ENCODE peak calls at places on chromosomes 11 and 22, in six cellular contexts. O is activated naive CD4-positive, alpha-beta T cell treated with Interleukin-2 at 50 U/mL for 16 hours; Y is fibroblast of lung; N is anterior cingulate cortex; Z is NCI-H446 treated with DMSO at 0.1 percent for 48 hours; B is GM04504. R is an unnamed sample.

GRCh38 chr11:742156-742546 is 5.1 kb upstream of the TALDO1 start:
- DNase-seq in O (no peak), Y (no peak), N (no peak), Z (no peak), B (no peak), R (no peak)

GRCh38 chr11:3095712-3096361 is 38.6 kb upstream of the CARS1 start:
- DNase-seq in O (no peak), Y (peak), N (no peak), Z (no peak), B (peak), R (peak)

GRCh38 chr11:2583605-2583958 is 116.2 kb downstream of the KCNQ1OT1 start:
- DNase-seq in O (no peak), Y (no peak), N (no peak), Z (no peak), B (no peak), R (no peak)

GRCh38 chr11:18563090-18563730 is 25.3 kb downstream of the UEVLD start:
- DNase-seq in O (no peak), Y (no peak), N (no peak), Z (no peak), B (no peak), R (no peak)

GRCh38 chr11:62512961-62513360 is 33.6 kb downstream of the AHNAK start:
- DNase-seq in O (no peak), Y (no peak), N (no peak), Z (no peak), B (no peak), R (no peak)

GRCh38 chr22:45925811-45926351 is 51.1 kb downstream of the WNT7B start:
- DNase-seq in O (no peak), Y (peak), N (no peak), Z (no peak), B (no peak), R (peak)

GRCh38 chr22:19811211-19811621 is 43.5 kb downstream of the GNB1L start:
- DNase-seq in O (no peak), Y (no peak), N (no peak), Z (no peak), B (no peak), R (no peak)

GRCh38 chr11:41414771-41415440 is 44.5 kb downstream of the LRRC4C start:
- DNase-seq in O (no peak), Y (peak), N (no peak), Z (no peak), B (no peak), R (peak)

GRCh38 chr11:110772863-110773262 is 60.6 kb upstream of the ARHGAP20 start:
- DNase-seq in O (no peak), Y (no peak), N (no peak), Z (no peak), B (no peak), R (no peak)

GRCh38 chr22:45548991-45549736 is 46.5 kb downstream of the FBLN1 start:
- DNase-seq in O (no peak), Y (peak), N (no peak), Z (no peak), B (peak), R (peak)

GRCh38 chr22:48677168-48677520 is 1150.5 kb downstream of the BRD1 start:
- DNase-seq in O (no peak), Y (no peak), N (no peak), Z (no peak), B (no peak), R (no peak)

GRCh38 chr11:97078443-97078842 is 688.6 kb downstream of the JRKL start:
- DNase-seq in O (no peak), Y (no peak), N (no peak), Z (no peak), B (no peak), R (no peak)

GRCh38 chr22:45804986-45805325 is 133.3 kb downstream of the ATXN10 start:
- DNase-seq in O (no peak), Y (peak), N (no peak), Z (no peak), B (peak), R (peak)